ENCODE peak calls at places on chromosomes 2 and 18, in five cellular contexts. V is AG04449, T is fibroblast of lung, Z is lower leg skin, X is AG10803. A is an unnamed sample.

GRCh38 chr2:226559536-226559935 is 240.1 kb downstream of the IRS1 start:
- DNase-seq in V (no peak), T (no peak), Z (no peak), X (no peak), A (no peak)

GRCh38 chr2:217085543-217085942 is 225.7 kb upstream of the TNP1 start:
- DNase-seq in V (no peak), T (no peak), Z (no peak), X (peak), A (no peak)

GRCh38 chr2:227536445-227536844 is 62.2 kb upstream of the SCYGR2 start:
- DNase-seq in V (no peak), T (peak), Z (no peak), X (no peak), A (no peak)

GRCh38 chr2:120323807-120324399 is 22.0 kb upstream of the INHBB start:
- DNase-seq in V (no peak), T (no peak), Z (no peak), X (no peak), A (no peak)

GRCh38 chr18:48254077-48254602 is 155.0 kb downstream of the ZBTB7C start:
- DNase-seq in V (no peak), T (no peak), Z (no peak), X (no peak), A (no peak)

GRCh38 chr2:157480182-157480961 is 36.5 kb upstream of the CYTIP start:
- DNase-seq in V (peak), T (peak), Z (peak), X (peak), A (peak)

GRCh38 chr2:219124379-219125110 is 36.1 kb downstream of the NHEJ1 start:
- DNase-seq in V (no peak), T (peak), Z (no peak), X (peak), A (no peak)

GRCh38 chr2:63785096-63785495 is 56.6 kb upstream of the UGP2 start:
- DNase-seq in V (no peak), T (no peak), Z (no peak), X (no peak), A (no peak)

GRCh38 chr2:44774826-44775492 is 166.5 kb upstream of the SIX3 start:
- DNase-seq in V (no peak), T (no peak), Z (no peak), X (no peak), A (no peak)

GRCh38 chr2:854460-854859 is 96.2 kb upstream of the SNTG2 start:
- DNase-seq in V (no peak), T (peak), Z (no peak), X (peak), A (no peak)

GRCh38 chr2:158458617-158458920 is 1.8 kb downstream of the PKP4 start:
- DNase-seq in V (no peak), T (no peak), Z (no peak), X (no peak), A (no peak)

GRCh38 chr2:99821572-99822369 is 320.6 kb downstream of the AFF3 start:
- DNase-seq in V (no peak), T (peak), Z (no peak), X (peak), A (no peak)

GRCh38 chr2:120283649-120284048 is 31.0 kb downstream of the RALB start:
- DNase-seq in V (no peak), T (peak), Z (no peak), X (no peak), A (no peak)

GRCh38 chr2:23532311-23533013 is 147.5 kb downstream of the KLHL29 start:
- DNase-seq in V (no peak), T (no peak), Z (no peak), X (no peak), A (no peak)

GRCh38 chr2:169069341-169069740 is at the start of gene DHRS9:
- DNase-seq in V (no peak), T (peak), Z (no peak), X (no peak), A (no peak)

GRCh38 chr2:123720760-123721159 is 304.3 kb upstream of the CNTNAP5 start:
- DNase-seq in V (no peak), T (no peak), Z (no peak), X (no peak), A (no peak)

GRCh38 chr2:40103163-40103562 is 324.1 kb upstream of the THUMPD2 start:
- DNase-seq in V (peak), T (peak), Z (no peak), X (peak), A (no peak)
- H3K4me3 ChIP-seq in V (no peak), T (no peak), Z (no peak), X (no peak), A (no peak)

DNA sequence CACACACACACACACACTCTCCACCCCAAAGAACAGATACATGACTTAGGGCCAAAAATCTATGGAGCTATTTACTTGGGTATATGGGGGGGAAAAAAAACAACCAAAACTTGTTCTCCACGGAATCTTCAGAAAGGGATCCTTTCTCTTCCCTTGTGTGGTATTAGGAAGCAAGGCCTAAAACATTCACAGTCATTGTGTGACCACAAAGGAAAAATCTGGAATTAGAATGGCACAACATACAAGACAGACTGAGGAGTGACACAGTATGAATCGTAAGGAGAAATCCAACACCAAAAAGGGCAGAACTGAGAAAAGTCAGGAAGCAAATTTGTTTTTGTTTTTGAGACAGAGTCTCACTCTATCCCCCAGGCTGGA is 70.3 kb downstream of the ASXL2 start:
- DNase-seq in V (peak), T (no peak), Z (no peak), X (peak), A (no peak)
- H3K4me3 ChIP-seq in V (no peak), T (no peak), Z (no peak), X (no peak), A (no peak)

DNA sequence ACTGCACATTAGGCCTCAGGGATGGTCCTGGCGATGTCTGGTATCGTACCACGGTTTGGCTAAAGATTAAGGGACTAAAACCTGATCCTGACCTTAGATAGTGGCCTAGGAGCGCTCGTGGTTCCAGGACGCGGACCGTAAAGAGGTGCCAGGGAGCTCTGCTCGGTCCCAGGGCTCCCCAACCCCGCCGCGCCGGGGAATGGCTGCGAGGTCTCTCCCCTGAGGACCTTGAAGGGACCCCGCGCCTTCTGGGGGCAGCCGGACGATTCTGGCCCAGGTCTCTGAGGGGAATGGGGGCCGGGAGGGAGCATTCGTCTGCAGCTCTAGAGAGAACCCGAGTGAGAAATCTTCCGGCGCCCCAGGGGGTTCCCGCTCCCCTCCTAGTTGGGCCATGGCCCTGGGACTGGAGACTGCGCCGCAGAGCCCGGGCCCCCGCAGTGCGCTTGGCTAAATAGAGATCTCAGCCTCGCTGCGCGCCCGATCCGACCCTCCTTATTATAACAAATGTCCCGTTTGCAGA is 1.8 kb downstream of the PAX8 start:
- DNase-seq in V (no peak), T (no peak), Z (no peak), X (no peak), A (no peak)
- H3K4me3 ChIP-seq in V (no peak), T (no peak), Z (no peak), X (no peak), A (no peak)

GRCh38 chr2:136448435-136448834 is 316.9 kb upstream of the THSD7B start:
- DNase-seq in V (no peak), T (no peak), Z (no peak), X (no peak), A (no peak)

GRCh38 chr2:136444323-136444722 is 321.0 kb upstream of the THSD7B start:
- DNase-seq in V (no peak), T (no peak), Z (no peak), X (no peak), A (no peak)

DNA sequence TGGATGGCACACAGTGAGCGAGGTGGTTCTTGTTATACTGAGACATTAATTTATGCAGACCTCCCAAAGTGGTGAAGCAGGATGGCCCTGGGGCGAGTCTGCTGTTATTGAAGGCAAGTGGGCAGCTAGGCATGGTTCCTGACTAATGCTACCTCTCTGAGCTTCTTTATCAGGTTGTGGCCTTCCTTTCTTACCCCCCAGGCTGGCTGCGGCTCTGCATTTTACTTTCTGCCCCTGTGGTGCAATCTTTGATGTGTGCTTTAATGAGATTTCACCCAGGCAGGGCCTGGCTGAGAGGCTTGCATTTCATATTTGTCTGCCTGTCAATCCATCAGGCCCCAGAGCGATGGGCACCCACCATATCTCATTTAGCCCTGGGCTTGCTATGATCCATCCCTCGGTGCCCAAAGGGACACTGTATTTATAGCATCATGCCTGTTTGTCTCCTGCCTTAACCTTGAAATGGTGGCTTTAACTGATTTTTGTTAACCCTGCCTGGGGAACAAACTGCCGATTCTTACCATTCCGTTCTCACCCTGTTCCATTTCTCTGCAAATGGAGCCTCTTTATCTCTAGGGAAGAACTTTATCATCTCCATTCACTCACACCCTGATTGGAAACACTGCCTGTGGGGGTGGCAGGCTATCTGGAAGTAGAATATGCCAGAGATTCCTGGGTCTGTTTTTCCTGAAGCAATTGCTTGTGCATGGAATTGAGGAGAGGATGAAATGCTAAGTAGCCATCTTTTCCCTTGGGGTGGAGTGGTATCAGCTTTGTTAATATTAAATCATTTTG is 316.2 kb upstream of the THSD7B start:
- DNase-seq in V (no peak), T (no peak), Z (no peak), X (no peak), A (no peak)
- H3K4me3 ChIP-seq in V (no peak), T (no peak), Z (no peak), X (no peak), A (no peak)

GRCh38 chr18:47174545-47175116 is 1.5 kb downstream of the IER3IP1 start:
- DNase-seq in V (no peak), T (no peak), Z (no peak), X (no peak), A (no peak)

GRCh38 chr18:47175895-47176575 is at the start of gene IER3IP1:
- DNase-seq in V (peak), T (peak), Z (peak), X (peak), A (peak)

GRCh38 chr18:47172476-47172875 is 3.7 kb downstream of the IER3IP1 start:
- DNase-seq in V (no peak), T (no peak), Z (no peak), X (no peak), A (no peak)

GRCh38 chr18:47180765-47181164 is 4.6 kb upstream of the IER3IP1 start:
- DNase-seq in V (no peak), T (no peak), Z (no peak), X (no peak), A (no peak)

DNA sequence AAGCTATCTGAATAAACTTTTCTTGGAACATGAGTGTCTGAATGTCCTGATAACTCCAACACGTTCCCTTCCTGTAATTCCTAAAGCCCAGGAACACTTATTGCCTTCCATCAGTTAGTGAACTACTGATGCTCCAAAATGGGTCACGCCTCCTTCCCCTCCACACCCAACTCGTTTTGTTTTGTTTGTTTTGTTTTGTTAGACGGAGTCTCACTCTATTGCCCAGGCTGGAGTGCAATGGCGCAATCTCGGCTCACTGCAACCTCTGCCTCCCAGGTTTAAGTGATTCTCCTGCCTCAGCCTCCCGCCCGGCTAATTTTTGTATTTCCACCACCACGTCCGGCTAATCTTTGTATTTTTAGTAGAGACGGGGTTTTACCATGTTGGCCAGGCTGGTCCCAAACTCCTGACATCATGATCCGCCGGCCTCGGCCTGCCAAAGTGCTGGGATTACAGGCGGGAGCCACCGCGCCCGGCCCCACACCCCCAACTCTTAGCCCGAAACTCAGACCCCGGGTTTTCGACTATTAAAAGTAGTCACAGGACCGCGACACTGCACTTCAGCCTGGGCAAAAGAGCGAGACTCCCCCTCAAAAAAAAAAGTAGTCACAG is 775 bp downstream of the IER3IP1 start:
- DNase-seq in V (no peak), T (peak), Z (no peak), X (no peak), A (no peak)
- H3K4me3 ChIP-seq in V (peak), T (peak), Z (peak), X (peak), A (peak)